ENCODE peak calls at places on chromosomes 4 and X, in ten cellular contexts. K is head of caudate nucleus; S is NCI-H2029; F is NCI-H1694 treated with DMSO at 0.1 percent for 48 hours; X is right cardiac atrium; T is H9; L is activated CD8-positive, alpha-beta memory T cell treated with anti-CD3 and anti-CD28 coated beads for 24 hours; A is HS-5; O is hippocampal formation; Y is B cell. C is an unnamed sample.

GRCh38 chr4:186204103-186204559 is 12.8 kb downstream of the CYP4V2 start:
- DNase-seq in O (no peak), L (no peak), T (no peak), S (no peak), X (no peak), Y (no peak), K (peak), A (no peak), F (no peak), C (peak)

GRCh38 chr4:156536661-156537060 is 434.9 kb downstream of the PDGFC start:
- DNase-seq in Y (no peak), A (no peak), F (no peak), O (no peak), K (no peak), X (no peak), S (no peak), T (no peak), L (no peak), C (no peak)

GRCh38 chrX:24372021-24372763 is 11.8 kb downstream of the SUPT20HL1 start:
- DNase-seq in T (no peak), L (no peak), X (no peak), K (no peak), O (no peak), F (no peak), A (no peak), Y (no peak), S (no peak), C (no peak)

GRCh38 chr4:177339794-177340374 is 30.2 kb downstream of the NEIL3 start:
- DNase-seq in T (no peak), Y (no peak), X (no peak), F (peak), L (no peak), K (no peak), A (peak), S (no peak), O (no peak), C (no peak)

GRCh38 chr4:43732829-43733426 is 715.7 kb downstream of the KCTD8 start:
- DNase-seq in A (no peak), O (no peak), S (no peak), Y (no peak), K (no peak), X (no peak), T (no peak), F (no peak), L (no peak), C (no peak)

GRCh38 chr4:93828332-93828829 is at the start of gene ATOH1:
- DNase-seq in A (no peak), O (no peak), Y (no peak), S (no peak), X (peak), K (no peak), T (peak), L (no peak), F (no peak), C (peak)

GRCh38 chrX:2261838-2262678 is 238.7 kb downstream of the DHRSX start:
- DNase-seq in A (no peak), Y (no peak), F (no peak), O (no peak), T (no peak), X (no peak), S (no peak), K (no peak), L (no peak), C (no peak)

GRCh38 chrX:103845165-103845653 is 13.2 kb upstream of the RAB9B start:
- DNase-seq in S (peak), A (peak), O (peak), L (peak), K (peak), F (peak), T (peak), X (peak), Y (peak), C (peak)

GRCh38 chrX:134836497-134836968 is 154.3 kb upstream of the SMIM10 start:
- DNase-seq in S (no peak), X (no peak), T (no peak), A (peak), F (no peak), K (no peak), L (no peak), O (no peak), Y (no peak), C (peak)

GRCh38 chr4:185238750-185239149 is 29.4 kb downstream of the SNX25 start:
- DNase-seq in Y (no peak), O (no peak), A (no peak), L (no peak), K (no peak), S (no peak), F (no peak), X (no peak), T (no peak), C (no peak)

GRCh38 chrX:15619053-15619772 is 18.5 kb upstream of the ACE2 start:
- DNase-seq in F (no peak), X (no peak), A (peak), T (no peak), L (no peak), O (no peak), K (no peak), Y (no peak), S (no peak), C (no peak)

GRCh38 chrX:24294619-24295018 is 19.2 kb downstream of the SUPT20HL2 start:
- DNase-seq in X (peak), O (no peak), L (no peak), K (no peak), S (no peak), F (no peak), A (no peak), T (peak), Y (no peak), C (peak)

GRCh38 chrX:139826065-139827044 is 106.5 kb downstream of the ATP11C start:
- DNase-seq in S (no peak), X (no peak), F (no peak), T (no peak), Y (no peak), K (no peak), A (peak), O (no peak), L (no peak), C (no peak)

GRCh38 chr4:74308215-74308614 is at the start of gene EPGN:
- DNase-seq in S (no peak), A (no peak), O (no peak), F (no peak), K (no peak), X (no peak), Y (no peak), L (no peak), T (no peak), C (no peak)

GRCh38 chr4:89336818-89337395 is 29.3 kb upstream of the GPRIN3 start:
- DNase-seq in O (no peak), T (no peak), F (no peak), S (no peak), L (no peak), Y (no peak), X (no peak), K (no peak), A (no peak), C (no peak)

GRCh38 chr4:185219551-185220344 is 10.3 kb downstream of the SNX25 start:
- DNase-seq in O (no peak), X (peak), T (no peak), L (no peak), F (no peak), K (no peak), A (no peak), Y (peak), S (no peak), C (peak)

GRCh38 chr4:5052424-5052702 is 1.1 kb downstream of the STK32B start:
- DNase-seq in L (no peak), F (no peak), S (no peak), K (no peak), X (no peak), A (no peak), O (no peak), T (no peak), Y (no peak), C (peak)

GRCh38 chr4:24741915-24742314 is 53.5 kb upstream of the SOD3 start:
- DNase-seq in T (no peak), A (no peak), L (no peak), F (no peak), O (no peak), Y (no peak), S (no peak), X (no peak), K (no peak), C (no peak)

GRCh38 chr4:176191974-176192373 is 3.4 kb downstream of the SPATA4 start:
- DNase-seq in O (no peak), K (no peak), T (no peak), S (peak), A (no peak), X (no peak), L (no peak), Y (no peak), F (peak), C (no peak)

GRCh38 chr4:54657194-54657555 is 582 bp upstream of the KIT start:
- DNase-seq in F (no peak), A (no peak), L (no peak), K (no peak), T (peak), S (no peak), Y (no peak), X (no peak), O (no peak), C (peak)

GRCh38 chr4:109043286-109043685 is 259.2 kb downstream of the COL25A1 start:
- DNase-seq in L (no peak), O (no peak), T (no peak), K (no peak), S (no peak), F (no peak), X (no peak), Y (no peak), A (no peak), C (no peak)

GRCh38 chr4:42673084-42673429 is 16.2 kb upstream of the ATP8A1 start:
- DNase-seq in K (no peak), F (no peak), L (no peak), Y (no peak), S (peak), T (no peak), X (peak), A (no peak), O (no peak), C (no peak)

GRCh38 chrX:29728639-29729038 is 486.7 kb upstream of the MAGEB2 start:
- DNase-seq in S (no peak), A (no peak), T (no peak), O (no peak), L (no peak), X (no peak), Y (no peak), K (no peak), F (no peak), C (no peak)

GRCh38 chr4:6092971-6093370 is 74.7 kb upstream of the C4orf50 start:
- DNase-seq in A (no peak), Y (no peak), T (no peak), X (no peak), S (no peak), K (no peak), L (no peak), O (no peak), F (no peak), C (no peak)

GRCh38 chrX:153032397-153033118 is 23.7 kb upstream of the PNMA3 start:
- DNase-seq in X (peak), O (peak), A (peak), T (peak), L (peak), Y (peak), F (no peak), S (peak), K (peak), C (peak)

GRCh38 chr4:169079942-169080827 is 70.1 kb upstream of the CBR4 start:
- DNase-seq in T (no peak), O (peak), S (no peak), K (peak), F (no peak), Y (no peak), A (no peak), L (peak), X (peak), C (peak)

GRCh38 chr4:142824368-142824767 is 21.7 kb downstream of the INPP4B start:
- DNase-seq in T (no peak), X (no peak), L (no peak), Y (no peak), K (no peak), F (no peak), O (no peak), A (no peak), S (no peak), C (no peak)

GRCh38 chrX:129996120-129996519 is 13.7 kb downstream of the BCORL1 start:
- DNase-seq in F (no peak), L (no peak), Y (no peak), X (no peak), S (no peak), O (no peak), T (no peak), K (no peak), A (peak), C (no peak)

GRCh38 chr4:106312377-106312776 is 3.6 kb downstream of the TBCK start:
- DNase-seq in A (peak), K (no peak), T (no peak), F (no peak), O (no peak), X (no peak), S (no peak), L (no peak), Y (no peak), C (no peak)

GRCh38 chr4:87179751-87180150 is 40.7 kb downstream of the KLHL8 start:
- DNase-seq in A (no peak), O (no peak), X (no peak), Y (no peak), L (no peak), T (no peak), F (no peak), K (no peak), S (no peak), C (no peak)

GRCh38 chr4:2803624-2804448 is 11.0 kb downstream of the SH3BP2 start:
- DNase-seq in X (peak), K (no peak), F (peak), O (no peak), Y (no peak), T (no peak), A (no peak), L (no peak), S (no peak), C (no peak)

GRCh38 chr4:153398713-153399112 is 54.2 kb downstream of the MND1 start:
- DNase-seq in L (no peak), O (no peak), F (no peak), A (no peak), X (no peak), T (no peak), Y (no peak), K (no peak), S (no peak), C (no peak)

C was measured in testis.